ENCODE peak calls at places on chromosomes 13 and 19, in eight cellular contexts. V is upper lobe of right lung, P is right atrium auricular region, T is mammary epithelial cell, Y is stomach, N is foreskin fibroblast, Z is breast epithelium, B is thoracic aorta. J is an unnamed sample.
A peak's percentile ranks its signal among the peaks of the same experiment; 100 is the strongest.

GRCh38 chr19:47564081-47564480 is 8.9 kb downstream of the ZNF541 start:
- DNase-seq in V (no peak), P (no peak), T (no peak), Y (peak; percentile 46), B (no peak), N (no peak), Z (no peak), J (no peak)

GRCh38 chr13:62302341-62302740 is 886.7 kb upstream of the PCDH20 start:
- DNase-seq in T (no peak), P (no peak), Y (no peak), V (no peak), B (no peak), Z (no peak), N (peak; percentile 8), J (no peak)

GRCh38 chr13:27792393-27793218 is at the start of gene GSX1:
- DNase-seq in P (no peak), Y (peak; percentile 72), Z (peak; percentile 18), T (peak; percentile 79), B (no peak), V (peak; percentile 86), N (peak; percentile 65), J (peak; percentile 69)

GRCh38 chr13:33940898-33941297 is 122.9 kb downstream of the RFC3 start:
- DNase-seq in Z (no peak), Y (no peak), N (no peak), V (no peak), T (peak; percentile 97), B (no peak), P (no peak), J (no peak)

GRCh38 chr13:66154981-66155380 is 1075.2 kb downstream of the PCDH9 start:
- DNase-seq in V (no peak), P (no peak), N (peak; percentile 33), Z (no peak), T (no peak), B (no peak), Y (no peak), J (no peak)

GRCh38 chr19:12708641-12709040 is 12.2 kb upstream of the FBXW9 start:
- DNase-seq in B (no peak), T (no peak), N (no peak), V (no peak), P (no peak), Y (no peak), Z (no peak), J (no peak)

GRCh38 chr13:40031031-40031430 is 375.6 kb downstream of the COG6 start:
- DNase-seq in Y (no peak), B (no peak), Z (no peak), N (peak; percentile 7), T (peak; percentile 35), V (no peak), P (no peak), J (no peak)

GRCh38 chr19:21900401-21900800 is 64.4 kb upstream of the ZNF43 start:
- DNase-seq in Y (no peak), B (no peak), V (no peak), P (no peak), Z (no peak), T (no peak), N (no peak), J (no peak)

GRCh38 chr19:33252971-33253370 is 27.3 kb upstream of the SLC7A10 start:
- DNase-seq in Y (no peak), T (no peak), B (no peak), N (no peak), V (peak; percentile 82), Z (no peak), P (no peak), J (no peak)

GRCh38 chr13:70630247-70630646 is 522.0 kb upstream of the KLHL1 start:
- DNase-seq in P (no peak), B (no peak), N (no peak), V (no peak), Z (no peak), T (no peak), Y (no peak), J (no peak)

GRCh38 chr19:32166238-32166637 is 179.2 kb upstream of the ZNF507 start:
- DNase-seq in Z (no peak), P (peak; percentile 18), T (no peak), N (no peak), V (no peak), B (no peak), Y (no peak), J (no peak)

GRCh38 chr13:74761794-74762193 is 627.6 kb upstream of the KLF12 start:
- DNase-seq in Z (no peak), B (no peak), P (no peak), Y (no peak), V (no peak), T (no peak), N (no peak), J (no peak)

GRCh38 chr19:18457478-18458331 is 19.8 kb upstream of the ISYNA1 start:
- DNase-seq in V (no peak), B (no peak), Y (no peak), N (no peak), Z (no peak), P (no peak), T (no peak), J (no peak)

GRCh38 chr13:75302031-75302430 is 179.9 kb downstream of the TBC1D4 start:
- DNase-seq in Y (no peak), Z (no peak), P (no peak), V (no peak), N (no peak), T (no peak), B (no peak), J (no peak)

GRCh38 chr19:18249834-18250233 is 23.6 kb upstream of the PDE4C start:
- DNase-seq in N (no peak), T (no peak), Z (no peak), V (no peak), P (no peak), Y (no peak), B (no peak), J (no peak)

GRCh38 chr19:623974-624373 is 9.4 kb downstream of the POLRMT start:
- DNase-seq in N (peak; percentile 89), Y (no peak), T (no peak), V (no peak), Z (no peak), B (no peak), P (no peak), J (no peak)

GRCh38 chr19:1245884-1246816 is 2.2 kb upstream of the MIDN start:
- DNase-seq in Y (peak; percentile 69), V (peak; percentile 83), B (no peak), T (no peak), P (peak; percentile 90), N (no peak), Z (no peak), J (no peak)

GRCh38 chr13:112441779-112442310 is 65.7 kb downstream of the SPACA7 start:
- DNase-seq in Z (no peak), T (no peak), Y (no peak), P (peak; percentile 26), N (no peak), B (no peak), V (no peak), J (no peak)

GRCh38 chr13:66803013-66803739 is 427.0 kb downstream of the PCDH9 start:
- DNase-seq in N (no peak), V (no peak), T (no peak), B (no peak), P (no peak), Z (no peak), Y (no peak), J (no peak)

GRCh38 chr19:58196911-58197616 is 14.2 kb downstream of the ZNF274 start:
- DNase-seq in P (no peak), B (no peak), N (no peak), V (no peak), Z (no peak), Y (no peak), T (peak; percentile 31), J (no peak)

DNA sequence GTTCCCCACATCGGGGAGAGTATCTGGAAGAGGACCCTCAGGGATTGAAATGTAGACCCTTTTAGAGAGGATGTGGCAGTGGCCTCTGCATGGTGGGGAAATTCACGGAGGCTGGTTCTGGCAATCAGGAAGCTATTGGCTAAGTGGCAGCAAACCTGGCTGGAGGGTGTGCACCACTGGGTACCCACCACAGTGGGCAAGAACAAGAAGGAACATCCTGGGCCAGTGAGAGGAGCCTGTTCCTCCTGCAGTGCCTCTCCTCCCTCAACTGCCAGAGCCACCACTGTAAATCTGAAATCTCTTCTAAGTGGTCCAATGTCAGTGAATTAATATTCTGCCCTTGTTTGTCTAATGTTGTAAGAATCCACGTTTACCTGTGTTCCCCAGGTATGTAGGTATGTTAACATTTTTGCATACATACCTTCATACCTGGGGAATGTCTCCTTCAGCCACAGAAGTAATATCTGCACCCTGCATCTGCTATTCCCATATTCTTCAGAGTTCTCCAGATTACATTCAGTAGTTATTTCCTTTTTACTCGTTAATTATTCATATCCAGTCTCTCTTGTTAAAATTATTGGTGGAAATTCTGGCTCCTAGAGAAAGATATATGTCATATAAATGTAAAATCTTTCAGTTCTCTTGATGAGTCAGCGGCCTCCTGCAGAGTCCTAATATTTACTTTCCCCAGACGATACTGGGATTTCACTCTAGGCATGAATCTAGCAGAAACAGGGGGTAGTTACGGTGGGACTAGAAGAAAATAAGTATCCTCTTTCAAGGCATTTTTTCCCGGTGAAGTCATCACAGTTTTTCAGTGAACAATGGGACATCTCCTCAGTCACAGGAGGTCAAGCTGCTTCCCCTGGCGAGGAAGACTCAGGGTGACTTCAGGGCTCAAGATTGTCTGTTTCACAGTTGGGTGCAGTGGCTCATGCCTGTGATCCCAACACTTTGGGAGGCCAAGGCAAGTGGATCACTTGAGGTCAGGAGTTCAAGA is 148.3 kb downstream of the MYO16 start:
- DNase-seq in N (no peak), P (no peak), V (no peak), Z (no peak), B (no peak), T (no peak), Y (no peak), J (no peak)
- TF ChIP-seq CTCF in N (no peak), P (no peak), V (no peak), Z (no peak), B (no peak), T (no peak), Y (no peak), J (no peak)

GRCh38 chr13:51832471-51833152 is 12.4 kb downstream of the TMEM272 start:
- DNase-seq in P (peak; percentile 59), Z (no peak), T (no peak), B (no peak), Y (no peak), V (no peak), N (no peak), J (no peak)
- TF ChIP-seq CTCF in P (peak; percentile 71), Z (no peak), T (peak; percentile 6), B (peak; percentile 41), Y (no peak), V (peak; percentile 39), N (peak; percentile 10), J (peak; percentile 33)

GRCh38 chr19:51639916-51640315 is 6.7 kb downstream of the SIGLEC14 start:
- DNase-seq in T (no peak), Z (no peak), Y (no peak), N (no peak), V (no peak), P (no peak), B (no peak), J (no peak)
- TF ChIP-seq CTCF in T (no peak), Z (no peak), Y (no peak), N (no peak), V (no peak), P (no peak), B (no peak), J (no peak)

DNA sequence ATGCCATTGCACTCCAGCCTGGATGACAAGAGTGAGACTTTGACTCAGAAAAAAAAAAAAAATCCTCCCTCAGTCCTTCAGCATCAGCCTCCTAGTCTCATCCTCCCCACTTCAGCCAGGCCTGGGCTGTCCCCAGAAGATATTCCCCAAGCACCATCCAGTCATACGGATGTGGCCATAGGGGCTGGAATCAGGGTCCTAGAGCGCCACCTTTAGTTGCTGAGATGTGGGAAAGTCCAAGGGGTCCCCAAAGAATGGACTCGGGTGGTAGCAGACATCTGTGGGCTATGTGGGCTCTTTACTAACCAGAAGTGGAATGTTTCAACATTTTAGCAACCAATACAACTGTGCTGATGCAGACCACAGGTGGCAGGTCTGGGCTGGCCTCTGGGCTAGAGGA is 3.1 kb upstream of the TYROBP start:
- DNase-seq in T (no peak), V (no peak), Y (no peak), Z (no peak), B (no peak), N (no peak), P (no peak), J (no peak)
- TF ChIP-seq CTCF in T (no peak), V (no peak), Y (no peak), Z (no peak), B (no peak), N (no peak), P (no peak), J (no peak)